ENCODE peak calls at places on chromosome 22, in ten cellular contexts. I is mucosa of descending colon, J is fibroblast of the aortic adventitia, V is AG09309, C is right atrium auricular region, B is AG10803, S is stomach, P is heart right ventricle, N is AG04450, H is fibroblast of lung. M is an unnamed sample.

GRCh38 chr22:21646608-21647590 is 4.8 kb downstream of the SDF2L1 start:
- DNase-seq in C (peak), B (peak), S (peak), N (peak), P (peak), I (no peak), J (peak), V (no peak), H (peak), M (peak)

GRCh38 chr22:45483319-45483718 is 19.4 kb upstream of the FBLN1 start:
- DNase-seq in C (no peak), H (no peak), B (no peak), P (no peak), I (no peak), N (no peak), S (no peak), J (no peak), V (no peak), M (no peak)

GRCh38 chr22:50085211-50085999 is at the start of gene MLC1:
- DNase-seq in N (no peak), P (no peak), S (no peak), J (peak), H (peak), V (no peak), I (no peak), B (no peak), C (no peak), M (peak)

GRCh38 chr22:43828711-43829447 is 16.8 kb upstream of the EFCAB6 start:
- DNase-seq in B (peak), S (no peak), V (no peak), C (peak), H (peak), N (no peak), J (peak), I (no peak), P (peak), M (no peak)

GRCh38 chr22:17847360-17848078 is 73.2 kb upstream of the BID start:
- DNase-seq in I (no peak), C (no peak), V (no peak), H (peak), J (no peak), B (no peak), N (no peak), S (no peak), P (no peak), M (peak)

GRCh38 chr22:24506802-24507438 is 11.8 kb downstream of the UPB1 start:
- DNase-seq in S (no peak), H (peak), V (no peak), N (no peak), P (no peak), B (peak), I (no peak), C (no peak), J (no peak), M (peak)

GRCh38 chr22:25475554-25476022 is 88.9 kb upstream of the GRK3 start:
- DNase-seq in S (no peak), H (peak), P (peak), J (peak), V (no peak), I (no peak), C (no peak), N (no peak), B (peak), M (no peak)

GRCh38 chr22:32204856-32205722 is at the start of gene RFPL2:
- DNase-seq in J (peak), I (no peak), S (no peak), C (no peak), P (no peak), N (no peak), V (no peak), B (peak), H (peak), M (peak)

GRCh38 chr22:25492950-25493790 is 71.3 kb upstream of the GRK3 start:
- DNase-seq in P (no peak), I (no peak), J (no peak), S (no peak), H (no peak), V (no peak), N (no peak), B (no peak), C (no peak), M (no peak)

GRCh38 chr22:49959782-49960158 is 802 bp upstream of the PIM3 start:
- DNase-seq in J (no peak), I (peak), N (no peak), P (no peak), B (peak), C (no peak), V (no peak), H (peak), S (peak), M (peak)

GRCh38 chr22:38461414-38462081 is 6.3 kb upstream of the KDELR3 start:
- DNase-seq in P (peak), H (peak), I (peak), S (peak), C (no peak), J (peak), N (peak), V (no peak), B (peak), M (peak)

GRCh38 chr22:49687786-49688515 is 139.7 kb downstream of the BRD1 start:
- DNase-seq in H (no peak), I (no peak), N (no peak), C (peak), J (no peak), S (no peak), V (no peak), B (no peak), P (no peak), M (no peak)

DNA sequence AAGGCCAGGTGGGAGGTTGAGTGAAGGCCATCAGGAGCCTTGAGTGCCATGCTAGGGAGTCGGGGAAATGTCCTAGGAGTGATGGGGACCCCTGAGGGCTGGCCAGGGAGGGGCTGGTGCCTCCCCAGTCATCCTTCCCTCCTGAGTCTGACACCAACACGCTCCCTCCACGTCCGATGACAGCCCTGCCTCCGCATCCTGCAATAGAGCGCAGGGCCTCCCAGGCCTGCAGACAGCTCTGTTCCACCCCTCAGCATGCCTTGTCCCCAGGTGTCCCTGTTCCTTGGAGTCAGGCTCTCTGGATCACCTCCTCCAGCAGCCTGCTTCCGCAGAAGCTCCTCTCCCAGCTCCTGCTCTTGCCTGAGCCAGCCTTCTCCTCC is 3.1 kb downstream of the RAC2 start:
- DNase-seq in B (no peak), I (peak), H (no peak), N (no peak), C (no peak), V (no peak), P (no peak), J (no peak), S (no peak), M (no peak)
- H3K4me3 ChIP-seq in B (no peak), I (no peak), H (no peak), N (no peak), C (no peak), V (no peak), P (no peak), J (no peak), S (no peak), M (no peak)

GRCh38 chr22:42805998-42806481 is 51.0 kb downstream of the ARFGAP3 start:
- DNase-seq in B (no peak), V (no peak), N (no peak), I (no peak), H (peak), S (peak), P (no peak), C (peak), J (no peak), M (no peak)
- TF ChIP-seq CTCF in B (no peak), V (no peak), N (no peak), I (no peak), H (no peak), S (no peak), P (no peak), C (no peak), J (no peak), M (no peak)

DNA sequence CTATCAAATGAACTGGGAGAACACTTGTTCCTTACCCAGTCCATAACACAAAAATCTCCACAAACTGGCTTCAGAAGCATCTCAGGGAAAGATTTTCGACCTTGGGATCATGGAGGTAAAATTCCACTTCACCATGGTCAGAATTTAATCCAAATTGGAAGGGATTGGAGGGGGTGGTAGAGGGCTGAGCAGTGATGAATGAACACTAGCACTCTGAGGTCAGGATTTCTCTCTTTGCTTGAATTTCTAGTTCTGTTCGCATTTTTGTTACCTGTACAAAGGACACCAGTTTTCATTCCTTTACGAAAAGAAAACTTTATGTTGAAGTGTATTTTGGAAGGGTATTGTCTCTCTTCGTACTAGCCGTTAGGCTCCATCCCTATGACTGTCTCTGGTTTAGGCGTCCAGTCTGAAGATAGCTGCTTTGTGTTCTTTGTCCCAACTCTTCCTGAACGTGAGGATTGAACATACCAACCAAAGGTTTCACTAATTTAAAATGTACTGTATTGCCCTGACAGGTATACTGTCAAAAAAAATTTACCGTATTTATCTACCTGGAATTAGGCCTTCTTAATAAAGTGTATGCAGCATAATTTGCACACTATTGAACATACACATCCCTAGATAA is 749 bp downstream of the GRAP2 start:
- DNase-seq in H (no peak), B (no peak), P (no peak), C (no peak), J (no peak), V (no peak), N (no peak), I (no peak), S (no peak), M (no peak)
- H3K4me3 ChIP-seq in H (no peak), B (no peak), P (no peak), C (no peak), J (no peak), V (no peak), N (no peak), I (no peak), S (peak), M (no peak)

GRCh38 chr22:19868333-19868732 is 13.7 kb upstream of the GNB1L start:
- DNase-seq in P (no peak), I (no peak), H (no peak), S (no peak), N (no peak), B (no peak), C (no peak), V (no peak), J (no peak), M (no peak)
- TF ChIP-seq CTCF in P (no peak), I (no peak), H (no peak), S (no peak), N (no peak), B (no peak), C (no peak), V (no peak), J (no peak), M (peak)

GRCh38 chr22:27381552-27381951 is 420.0 kb downstream of the MN1 start:
- DNase-seq in B (no peak), S (no peak), N (no peak), V (no peak), I (no peak), H (no peak), J (no peak), C (peak), P (no peak), M (no peak)
- H3K4me3 ChIP-seq in B (no peak), S (no peak), N (no peak), V (no peak), I (no peak), H (no peak), J (no peak), C (no peak), P (no peak), M (no peak)

DNA sequence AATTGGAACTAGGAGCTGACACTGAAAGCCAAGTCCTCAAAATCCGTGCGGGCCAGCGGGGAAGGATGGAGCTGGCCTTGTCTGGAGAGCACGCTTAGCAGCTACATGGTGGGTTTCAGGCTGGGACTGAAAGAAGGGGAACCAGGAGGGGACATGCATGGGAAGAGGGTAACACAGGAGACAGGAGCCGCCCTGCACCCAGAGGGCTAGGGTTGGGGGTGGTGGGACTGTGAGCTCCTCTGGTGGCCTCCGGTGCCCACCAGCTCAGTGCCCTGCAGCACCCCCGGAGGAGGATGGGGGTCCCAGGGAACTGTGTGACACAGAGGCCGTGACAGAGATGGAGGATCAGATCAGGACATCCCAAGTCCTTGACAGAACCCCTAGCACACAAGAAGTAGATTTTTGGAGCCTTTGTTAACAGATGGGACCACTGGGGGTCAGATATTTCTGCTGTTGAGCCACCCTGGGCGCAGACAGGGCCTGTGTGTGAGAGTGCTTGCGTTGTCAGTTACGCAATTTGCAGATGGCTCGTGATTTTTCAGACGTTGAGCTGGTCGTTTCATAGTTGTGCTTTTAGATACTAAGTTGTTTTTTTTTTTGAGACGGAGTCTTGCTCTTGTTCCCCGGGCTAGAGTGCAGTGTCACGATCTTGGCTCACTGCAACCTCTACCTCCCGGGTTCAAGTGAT is 21.3 kb upstream of the GRAMD4 start:
- DNase-seq in S (no peak), H (no peak), P (no peak), B (peak), I (no peak), C (no peak), V (no peak), J (no peak), N (no peak), M (no peak)
- TF ChIP-seq CTCF in S (no peak), H (no peak), P (no peak), B (no peak), I (no peak), C (no peak), V (no peak), J (no peak), N (no peak), M (no peak)

M was measured in epithelial cell of esophagus.